ENCODE peak calls at places on chromosomes 4 and X, in five cellular contexts. X is K562, S is H1, T is A549, O is IMR-90. L is an unnamed sample.

GRCh38 chrX:85922821-85923220 is 124.5 kb downstream of the CHM start:
- DNase-seq in X (no peak), S (no peak), T (no peak), O (peak), L (no peak)

GRCh38 chrX:10444204-10444603 is 176.2 kb downstream of the MID1 start:
- DNase-seq in X (no peak), S (no peak), T (no peak), O (no peak), L (peak)

GRCh38 chr4:83716874-83717273 is 181.0 kb downstream of the GPAT3 start:
- DNase-seq in X (no peak), S (no peak), T (no peak), O (no peak), L (no peak)

GRCh38 chrX:11143931-11144678 is 33.0 kb downstream of the HCCS start:
- DNase-seq in X (peak), S (peak), T (peak), O (peak), L (peak)

GRCh38 chr4:2660596-2661211 is 95.4 kb downstream of the TNIP2 start:
- DNase-seq in X (no peak), S (no peak), T (no peak), O (peak), L (no peak)

GRCh38 chrX:31006027-31006426 is 65.8 kb downstream of the FTHL17 start:
- DNase-seq in X (no peak), S (no peak), T (no peak), O (no peak), L (no peak)

GRCh38 chr4:26916195-26916594 is 55.6 kb downstream of the STIM2 start:
- DNase-seq in X (no peak), S (no peak), T (no peak), O (peak), L (no peak)

GRCh38 chrX:149374751-149375150 is 130.4 kb downstream of the IDS start:
- DNase-seq in X (no peak), S (no peak), T (no peak), O (no peak), L (no peak)

GRCh38 chr4:118842055-118842454 is 6.1 kb upstream of the SEC24D start:
- DNase-seq in X (no peak), S (no peak), T (no peak), O (peak), L (no peak)

GRCh38 chrX:1400731-1401471 is 9.0 kb upstream of the SLC25A6 start:
- DNase-seq in X (peak), S (peak), T (no peak), O (no peak), L (peak)

GRCh38 chr4:144514736-144515135 is 131.2 kb upstream of the HHIP start:
- DNase-seq in X (no peak), S (no peak), T (no peak), O (no peak), L (no peak)

GRCh38 chr4:52925531-52925968 is 63.4 kb downstream of the RASL11B start:
- DNase-seq in X (no peak), S (no peak), T (no peak), O (no peak), L (no peak)

GRCh38 chr4:85243857-85244256 is 231.1 kb upstream of the ARHGAP24 start:
- DNase-seq in X (no peak), S (no peak), T (no peak), O (no peak), L (no peak)

GRCh38 chr4:107857741-107858140 is 33.0 kb downstream of the SGMS2 start:
- DNase-seq in X (no peak), S (no peak), T (no peak), O (no peak), L (no peak)

GRCh38 chr4:185395956-185396723 is 416 bp upstream of the LRP2BP start:
- DNase-seq in X (peak), S (no peak), T (peak), O (peak), L (peak)

GRCh38 chrX:5876984-5877655 is 351.5 kb downstream of the NLGN4X start:
- DNase-seq in X (no peak), S (peak), T (peak), O (no peak), L (peak)

GRCh38 chr4:122576261-122577188 is 44.3 kb downstream of the IL21 start:
- DNase-seq in X (peak), S (no peak), T (peak), O (peak), L (peak)

GRCh38 chrX:141904262-141904661 is 568 bp downstream of the MAGEC1 start:
- DNase-seq in X (peak), S (no peak), T (no peak), O (no peak), L (no peak)

GRCh38 chrX:128464091-128464490 is 411.9 kb upstream of the ACTRT1 start:
- DNase-seq in X (no peak), S (no peak), T (peak), O (no peak), L (peak)

GRCh38 chr4:77817304-77818076 is 1.7 kb downstream of the CNOT6L start:
- DNase-seq in X (no peak), S (no peak), T (no peak), O (no peak), L (peak)

GRCh38 chrX:22629105-22629725 is 356.5 kb downstream of the CBLL2 start:
- DNase-seq in X (no peak), S (no peak), T (no peak), O (peak), L (no peak)

GRCh38 chr4:106414366-106414765 is 45.8 kb upstream of the GIMD1 start:
- DNase-seq in X (no peak), S (no peak), T (no peak), O (no peak), L (no peak)

GRCh38 chrX:131792789-131793462 is 230.2 kb upstream of the STK26 start:
- DNase-seq in X (no peak), S (no peak), T (peak), O (peak), L (no peak)

GRCh38 chr4:77196866-77197265 is 39.9 kb downstream of the CCNG2 start:
- DNase-seq in X (no peak), S (no peak), T (no peak), O (no peak), L (no peak)

GRCh38 chr4:1544861-1545275 is 138.6 kb upstream of the NKX1-1 start:
- DNase-seq in X (no peak), S (no peak), T (peak), O (no peak), L (no peak)

GRCh38 chr4:53711916-53712315 is 120.6 kb upstream of the LNX1 start:
- DNase-seq in X (no peak), S (no peak), T (no peak), O (no peak), L (no peak)

DNA sequence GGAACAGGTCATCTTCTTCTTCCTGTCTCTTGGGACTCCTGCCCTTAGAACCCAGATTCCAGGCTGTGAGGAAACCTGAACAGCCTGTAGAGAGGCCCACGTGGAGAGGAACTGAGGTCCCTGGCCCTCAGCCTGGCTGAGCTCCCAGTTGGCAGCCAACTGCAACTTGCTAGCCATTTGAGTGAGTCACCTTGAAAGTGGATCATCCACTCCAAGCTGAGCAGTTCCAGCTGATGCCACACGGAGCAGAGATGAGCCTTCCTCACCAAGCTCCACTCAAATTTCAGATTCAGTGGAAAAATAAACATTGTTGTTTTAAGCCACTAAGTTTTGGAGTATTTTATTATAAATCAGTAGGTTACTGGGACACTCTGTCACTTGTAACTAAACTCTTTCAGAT is 392.5 kb downstream of the BCOR start:
- DNase-seq in X (no peak), S (no peak), T (peak), O (peak), L (no peak)
- TF ChIP-seq MAFK in X (no peak), S (no peak), T (no peak), O (no peak), L (no peak)

DNA sequence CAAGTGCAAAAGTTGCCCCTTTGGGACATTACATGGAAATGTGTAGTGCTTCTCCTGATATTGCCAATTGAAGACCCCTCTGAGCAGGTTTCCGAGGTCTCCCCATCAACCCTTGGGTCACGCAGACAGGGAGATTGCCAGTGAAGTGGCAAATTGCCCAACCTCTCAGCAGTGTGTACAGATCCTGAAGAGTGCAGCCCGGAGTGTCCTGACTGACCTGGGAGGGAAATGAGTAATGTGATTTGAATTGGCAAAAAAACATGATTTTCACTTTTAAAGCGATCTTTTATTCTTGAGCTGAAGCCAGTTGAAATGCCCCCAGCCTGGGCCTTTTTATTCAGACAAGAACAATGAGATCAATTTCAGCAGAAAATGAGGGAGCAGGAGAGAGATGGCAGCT is 401.8 kb downstream of the RAPGEF2 start:
- DNase-seq in X (no peak), S (no peak), T (no peak), O (no peak), L (no peak)
- TF ChIP-seq MAFK in X (no peak), S (no peak), T (no peak), O (no peak), L (no peak)

DNA sequence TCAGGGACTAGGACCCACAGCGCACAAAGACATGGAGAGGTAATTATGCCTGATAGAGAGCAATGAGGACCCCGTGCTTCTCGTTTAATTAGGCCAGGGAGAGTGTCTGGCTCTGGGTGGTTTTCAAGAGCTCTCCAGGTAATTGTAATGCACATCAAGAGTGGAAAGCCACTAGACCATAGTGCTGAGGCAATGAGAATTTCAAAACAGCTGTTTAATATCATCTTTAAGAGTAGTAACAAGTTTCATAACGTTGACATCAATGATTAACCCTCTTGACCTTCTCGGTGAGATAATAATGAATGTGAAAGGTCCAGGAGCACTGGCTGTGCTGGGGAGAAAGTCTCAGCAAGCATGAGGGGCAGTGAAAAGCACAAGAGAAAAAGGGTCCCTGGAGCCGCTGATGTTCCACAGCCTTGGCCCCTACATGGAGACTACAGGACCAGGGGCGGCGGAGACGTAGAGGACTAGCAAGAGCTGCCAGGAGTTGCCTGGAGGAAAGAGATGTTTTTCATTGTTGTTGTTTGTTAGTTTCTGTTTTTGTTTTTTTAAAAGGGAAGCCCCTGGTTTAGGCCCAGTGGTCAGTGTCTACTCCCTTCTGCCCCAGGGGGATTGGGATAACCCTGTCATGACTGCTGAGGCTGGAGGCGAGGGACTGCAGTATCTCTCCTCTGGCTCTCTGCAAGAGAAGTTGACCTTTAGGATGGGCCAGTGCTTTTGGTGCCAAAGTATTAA is 14.8 kb upstream of the CXCR3 start:
- DNase-seq in X (no peak), S (no peak), T (no peak), O (no peak), L (no peak)
- TF ChIP-seq MAFK in X (no peak), S (no peak), T (no peak), O (no peak), L (no peak)

DNA sequence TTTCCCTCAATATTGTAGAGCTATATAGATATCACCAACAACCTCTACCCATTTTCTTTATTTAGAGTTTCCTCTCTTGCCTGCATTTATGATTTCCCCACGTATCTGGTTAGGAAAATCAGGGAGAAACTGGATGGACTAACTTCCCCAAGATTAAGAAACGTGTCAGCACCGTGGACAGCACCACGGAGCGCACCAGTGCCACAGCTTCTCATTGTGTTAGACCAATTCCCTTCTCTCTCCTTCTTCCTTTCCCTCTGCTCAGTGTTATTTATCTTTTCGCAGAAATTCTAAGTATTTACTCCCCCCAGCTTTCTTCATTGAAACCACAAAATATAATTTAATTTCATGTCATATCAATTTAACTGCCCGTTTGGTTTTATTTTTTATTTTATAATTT is 568.6 kb upstream of the BOD1L1 start:
- DNase-seq in X (no peak), S (peak), T (no peak), O (peak), L (no peak)
- TF ChIP-seq MAFK in X (no peak), S (no peak), T (no peak), O (no peak), L (no peak)

DNA sequence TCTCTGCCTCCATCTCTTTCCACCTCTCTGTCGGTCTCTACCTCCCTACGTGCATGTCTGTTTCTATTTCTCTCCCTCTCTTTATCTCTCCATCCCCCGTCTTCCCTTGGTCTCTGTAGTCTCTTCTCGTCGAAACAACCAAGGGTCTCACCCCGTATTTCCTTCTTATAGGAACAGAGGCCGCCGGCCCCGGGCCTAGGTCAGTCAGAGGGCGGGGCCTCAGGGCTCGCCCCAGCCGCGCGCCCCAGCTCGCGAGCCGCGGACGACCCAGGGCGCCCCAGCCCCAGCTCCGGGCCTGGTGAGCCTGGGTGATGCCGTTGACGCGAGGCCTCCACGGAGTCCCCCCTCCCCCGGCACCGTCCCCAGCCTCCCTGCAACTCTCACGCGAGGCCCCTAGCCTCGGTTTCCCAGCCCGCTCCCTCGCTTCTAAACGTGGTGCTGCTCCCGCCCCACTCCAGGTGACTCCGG is 6.6 kb downstream of the TIMM17B start:
- DNase-seq in X (no peak), S (peak), T (no peak), O (no peak), L (no peak)
- TF ChIP-seq MAFK in X (no peak), S (no peak), T (no peak), O (no peak), L (no peak)

DNA sequence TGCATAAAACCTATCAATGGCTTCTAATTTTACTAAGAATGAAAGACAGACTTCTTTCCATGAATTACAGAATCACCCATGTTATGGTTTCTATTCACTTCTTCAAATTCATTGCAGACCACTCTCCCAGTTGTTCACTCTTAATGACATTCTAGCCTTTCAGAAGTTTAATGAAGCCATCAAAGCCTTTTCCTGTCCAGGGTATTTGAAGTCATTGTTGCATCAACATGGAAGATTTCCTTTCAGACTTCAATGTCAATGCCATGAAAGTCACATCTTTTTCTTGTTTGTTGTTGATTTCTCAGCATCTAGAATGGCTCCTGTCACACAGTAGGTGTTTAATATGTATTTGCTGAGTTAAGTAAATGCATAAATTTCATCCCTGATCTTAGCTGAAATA is 48.1 kb upstream of the ARSJ start:
- DNase-seq in X (no peak), S (no peak), T (no peak), O (no peak), L (no peak)
- TF ChIP-seq MAFK in X (no peak), S (no peak), T (no peak), O (no peak), L (no peak)

GRCh38 chr4:182903013-182903412 is 14.2 kb downstream of the DCTD start:
- DNase-seq in X (no peak), S (peak), T (no peak), O (no peak), L (no peak)

GRCh38 chr4:182908124-182908523 is 9.1 kb downstream of the DCTD start:
- DNase-seq in X (no peak), S (no peak), T (no peak), O (no peak), L (no peak)

GRCh38 chr4:182904271-182904761 is 12.9 kb downstream of the DCTD start:
- DNase-seq in X (no peak), S (peak), T (no peak), O (no peak), L (no peak)

GRCh38 chr4:182905038-182905437 is 12.1 kb downstream of the DCTD start:
- DNase-seq in X (no peak), S (no peak), T (no peak), O (no peak), L (no peak)

DNA sequence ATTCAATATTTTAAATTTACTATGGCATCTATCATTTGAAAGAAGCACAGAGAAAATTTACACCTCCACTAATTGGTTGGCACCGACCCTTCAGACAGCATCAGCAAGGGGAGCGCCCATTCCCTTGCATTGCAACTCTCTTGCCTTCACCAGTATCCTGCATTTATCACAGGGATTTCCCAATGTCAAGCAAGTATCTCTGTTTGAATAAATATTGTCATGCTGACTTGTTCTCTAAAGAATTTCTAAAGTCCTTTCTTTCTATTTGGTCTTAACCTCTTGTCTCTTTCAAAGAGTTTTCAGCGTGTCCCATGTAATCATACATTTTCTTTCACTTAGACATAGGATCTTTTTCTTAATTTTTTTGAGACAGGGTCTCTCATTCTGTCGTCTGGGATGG is 10.4 kb downstream of the DCTD start:
- DNase-seq in X (no peak), S (no peak), T (no peak), O (peak), L (no peak)
- TF ChIP-seq MAFK in X (no peak), S (no peak), T (no peak), O (no peak), L (no peak)

GRCh38 chr4:173121044-173121685 is 47.4 kb upstream of the GALNT7 start:
- DNase-seq in X (no peak), S (no peak), T (no peak), O (peak), L (no peak)
- TF ChIP-seq MAFK in X (no peak), S (no peak), T (no peak), O (no peak), L (no peak)

L was measured in HepG2.